ENCODE peak calls at places on chromosome 16, in five cellular contexts. K, A, Y, I and S are unnamed samples.

GRCh38 chr16:29900102-29900887 is at the start of gene ASPHD1:
- DNase-seq in K (peak; percentile 92), Y (peak; percentile 84), I (peak; percentile 73), A (peak; percentile 29), S (peak; percentile 86)

GRCh38 chr16:81661082-81661481 is 118.0 kb upstream of the PLCG2 start:
- DNase-seq in I (no peak), Y (peak; percentile 58), K (no peak), A (no peak), S (no peak)

GRCh38 chr16:3681206-3681605 is 26.7 kb downstream of the DNASE1 start:
- DNase-seq in K (no peak), A (no peak), Y (no peak), I (no peak), S (no peak)

GRCh38 chr16:74232831-74233465 is 63.7 kb upstream of the PSMD7 start:
- DNase-seq in K (no peak), Y (peak; percentile 69), I (no peak), A (no peak), S (no peak)

GRCh38 chr16:4548124-4548523 is 8.0 kb upstream of the C16orf96 start:
- DNase-seq in A (no peak), I (peak; percentile 27), Y (no peak), K (no peak), S (no peak)

GRCh38 chr16:3983081-3983520 is 102.6 kb upstream of the CREBBP start:
- DNase-seq in I (peak; percentile 56), Y (peak; percentile 58), A (peak; percentile 60), K (peak; percentile 94), S (peak; percentile 69)

GRCh38 chr16:67137605-67138004 is 13.2 kb downstream of the B3GNT9 start:
- DNase-seq in I (no peak), K (no peak), Y (no peak), A (no peak), S (peak; percentile 31)

GRCh38 chr16:89426736-89427525 is 63.4 kb downstream of the ANKRD11 start:
- DNase-seq in I (no peak), A (no peak), Y (no peak), K (no peak), S (peak; percentile 69)

GRCh38 chr16:2777231-2777902 is at the start of gene ELOB:
- DNase-seq in Y (peak; percentile 76), I (peak; percentile 88), K (peak; percentile 95), A (peak; percentile 44), S (peak; percentile 73)

GRCh38 chr16:67562918-67563707 is 787 bp downstream of the CTCF start:
- DNase-seq in Y (peak; percentile 54), I (peak; percentile 66), K (peak; percentile 92), A (peak; percentile 24), S (peak; percentile 33)

DNA sequence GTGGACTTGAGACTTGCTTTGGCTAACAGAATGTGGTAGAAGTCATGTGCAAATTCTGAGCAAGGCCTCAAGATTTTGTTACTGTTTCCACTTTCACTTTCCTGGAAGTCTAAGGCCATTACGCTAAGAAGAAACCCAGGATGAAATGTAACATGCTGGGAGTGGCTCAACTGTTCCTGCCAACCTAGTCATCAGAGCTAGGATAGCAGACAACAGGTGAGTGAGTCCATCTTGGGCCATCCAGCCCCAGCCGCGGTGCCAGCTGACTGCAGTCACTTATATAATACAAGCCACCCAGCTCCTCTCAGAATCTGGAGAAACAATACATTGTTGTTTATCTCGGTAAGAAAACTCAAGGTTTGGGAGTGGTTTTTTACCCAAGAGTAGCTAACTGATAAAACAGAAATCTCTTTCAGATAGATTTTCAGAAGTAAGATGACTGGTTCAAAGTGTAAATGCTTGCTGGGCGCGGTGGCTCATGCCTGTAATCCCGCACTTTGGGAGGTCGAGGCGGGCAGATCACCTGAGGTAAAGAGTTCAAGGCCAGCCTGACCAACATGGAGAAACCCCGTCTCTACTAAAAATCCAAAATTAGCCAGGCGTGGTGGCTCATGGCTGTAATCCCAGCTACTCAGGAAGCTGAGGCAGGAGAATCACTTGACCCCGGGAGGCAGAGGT is 10.6 kb upstream of the STX4 start:
- DNase-seq in I (no peak), Y (no peak), K (no peak), A (no peak), S (no peak)
- H2AFZ ChIP-seq in I (no peak overlapping the region), Y (no peak overlapping the region), K (no peak overlapping the region), A (no peak overlapping the region), S (no peak overlapping the region)

DNA sequence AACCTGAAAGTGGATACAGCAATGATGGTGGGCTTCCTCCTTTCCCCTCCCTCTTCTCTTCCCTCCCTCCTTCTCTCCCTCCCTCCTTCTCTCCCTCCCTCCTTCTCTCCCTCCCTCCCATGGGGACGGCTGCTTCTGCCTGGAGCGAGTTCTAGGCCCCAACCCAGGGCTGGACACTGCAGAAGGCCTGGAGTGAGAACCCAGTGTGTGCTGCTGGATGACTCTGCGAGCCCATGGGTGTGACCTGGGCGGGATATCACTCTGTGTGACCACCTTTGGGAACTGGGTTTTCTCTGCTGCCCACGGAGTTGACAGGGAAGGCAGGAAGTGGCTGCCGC is 242.6 kb upstream of the GSE1 start:
- DNase-seq in I (no peak), K (no peak), A (no peak), Y (no peak), S (no peak)
- H2AFZ ChIP-seq in I (no peak overlapping the region), K (no peak overlapping the region), A (no peak overlapping the region), Y (peak overlapping the region; percentile 67), S (peak overlapping the region; percentile 34)

DNA sequence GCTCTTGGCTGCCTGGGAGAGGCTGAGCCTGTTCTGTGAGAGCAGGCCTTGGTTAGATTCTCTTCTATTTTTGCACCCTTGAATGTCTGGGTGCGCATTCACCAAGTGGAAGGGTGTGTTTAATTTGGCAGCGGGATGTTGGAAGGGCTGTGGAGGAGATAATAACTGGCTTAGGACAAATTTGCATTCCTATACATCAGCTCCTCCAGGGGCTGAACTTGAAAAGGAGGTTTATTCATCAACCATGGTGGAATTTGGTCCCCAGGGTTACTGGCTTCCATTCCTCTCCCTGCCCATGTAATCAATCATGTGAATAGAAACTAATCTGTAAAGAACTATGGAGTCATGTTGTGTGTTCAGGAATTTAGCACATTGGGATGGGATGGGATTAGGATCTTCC is 100.3 kb upstream of the FOXF1 start:
- DNase-seq in A (no peak), I (no peak), K (no peak), Y (no peak), S (no peak)
- H2AFZ ChIP-seq in A (no peak overlapping the region), I (no peak overlapping the region), K (no peak overlapping the region), Y (no peak overlapping the region), S (no peak overlapping the region)

DNA sequence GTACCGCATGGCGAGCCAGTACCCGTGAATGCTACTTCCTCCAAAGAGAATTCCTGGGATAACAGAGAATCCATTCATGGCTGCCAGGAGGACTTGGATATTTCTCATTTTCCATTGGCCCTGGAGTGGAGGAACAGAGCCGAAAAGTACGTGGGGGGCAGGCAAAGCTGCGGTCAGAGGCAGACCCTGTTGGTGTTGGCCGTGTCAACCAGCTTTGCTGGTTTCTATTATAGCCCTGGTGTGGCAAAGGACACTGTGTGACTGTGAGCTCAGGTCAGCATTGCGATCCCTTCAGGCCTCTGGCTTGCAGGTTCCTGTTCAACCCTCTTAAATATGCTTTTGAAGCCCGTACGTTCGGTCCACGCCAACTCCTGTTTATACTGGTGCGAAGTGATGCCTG is 596.3 kb downstream of the MAF start:
- DNase-seq in A (no peak), Y (no peak), K (no peak), I (no peak), S (no peak)
- H2AFZ ChIP-seq in A (no peak overlapping the region), Y (peak overlapping the region; percentile 8), K (no peak overlapping the region), I (no peak overlapping the region), S (no peak overlapping the region)

DNA sequence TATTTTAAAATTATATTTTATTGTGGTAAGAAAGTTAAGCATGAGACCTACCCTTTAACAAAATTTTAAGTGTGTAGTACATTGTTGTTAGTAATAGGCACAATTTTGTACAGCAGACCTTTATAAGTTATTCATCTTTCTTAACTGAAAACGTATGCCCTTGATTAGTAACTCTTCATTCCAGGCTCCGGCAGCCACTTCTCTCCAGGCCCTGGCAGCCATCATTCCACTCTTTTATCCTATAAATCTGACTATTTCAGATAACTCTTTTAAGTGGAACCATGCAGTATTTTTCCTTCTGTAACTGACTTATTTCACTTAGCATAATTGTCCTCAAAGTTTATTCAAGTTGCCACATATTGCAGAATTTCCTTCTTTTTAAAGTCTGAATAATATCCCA is 348.2 kb downstream of the CDH11 start:
- DNase-seq in K (no peak), I (no peak), A (no peak), Y (no peak), S (no peak)
- H2AFZ ChIP-seq in K (no peak overlapping the region), I (no peak overlapping the region), A (no peak overlapping the region), Y (no peak overlapping the region), S (no peak overlapping the region)

DNA sequence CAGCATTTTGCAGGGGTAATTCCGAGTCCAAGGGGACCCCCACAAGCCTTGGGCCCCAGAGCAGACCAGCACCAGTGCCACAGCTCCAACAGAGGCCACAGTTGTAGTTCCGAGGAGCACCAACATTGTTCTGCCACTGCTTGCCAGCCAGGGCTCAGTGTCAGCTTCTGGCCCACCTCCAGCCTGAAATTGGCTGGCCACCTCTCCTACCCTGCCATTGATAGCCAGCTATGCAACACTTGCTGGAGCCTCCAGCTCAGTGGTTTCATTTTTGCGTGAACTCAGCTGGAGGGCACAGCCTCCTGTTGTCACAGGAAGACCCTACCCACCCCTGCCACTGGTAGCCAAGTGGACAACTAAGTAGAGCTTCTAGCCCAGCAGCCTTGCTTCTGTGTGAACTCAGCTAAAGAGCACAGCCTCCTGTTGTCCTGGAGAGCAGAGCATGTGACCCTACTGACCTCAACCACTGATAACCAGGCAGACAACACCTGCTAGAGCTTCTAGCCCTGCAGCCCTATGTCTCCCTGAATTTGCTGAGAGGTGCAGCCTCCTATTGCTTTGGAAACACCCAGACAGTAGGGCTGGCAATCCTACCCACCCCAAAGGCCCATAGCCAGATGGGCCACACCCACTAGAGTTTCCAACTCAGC is 24.9 kb downstream of the HYDIN start:
- DNase-seq in A (no peak), K (no peak), Y (no peak), I (no peak), S (no peak)
- H2AFZ ChIP-seq in A (no peak overlapping the region), K (no peak overlapping the region), Y (no peak overlapping the region), I (no peak overlapping the region), S (no peak overlapping the region)